ENCODE peak calls at places on chromosomes 5 and 9, in ten cellular contexts. One of them, this sample, is unnamed.
A peak's percentile ranks its signal among the peaks of the same experiment; 100 is the strongest.

GRCh38 chr9:97237311-97237786 is 70.1 kb upstream of the CCDC180 start:
- DNase-seq in tibial nerve: no peak
- DNase-seq in lower lobe of right lung: no peak
- DNase-seq in body of pancreas: no peak
- DNase-seq in CD4-positive, alpha-beta memory T cell: no peak
- DNase-seq in left ventricle myocardium inferior: no peak
- DNase-seq in left lung: no peak
- DNase-seq in gastrocnemius medialis: no peak
- DNase-seq in MM.1S: no peak
- DNase-seq in pancreas: no peak
- DNase-seq in this sample: no peak

GRCh38 chr5:171496431-171496830 is 77.0 kb downstream of the FGF18 start:
- DNase-seq in gastrocnemius medialis: peak; percentile 42
- DNase-seq in tibial nerve: no peak
- DNase-seq in CD4-positive, alpha-beta memory T cell: no peak
- DNase-seq in left lung: no peak
- DNase-seq in body of pancreas: no peak
- DNase-seq in lower lobe of right lung: no peak
- DNase-seq in MM.1S: no peak
- DNase-seq in left ventricle myocardium inferior: no peak
- DNase-seq in pancreas: no peak
- DNase-seq in this sample: no peak

GRCh38 chr9:113220467-113221002 is 542 bp downstream of the FKBP15 start:
- DNase-seq in MM.1S: peak; percentile 24
- DNase-seq in left lung: no peak
- DNase-seq in lower lobe of right lung: no peak
- DNase-seq in tibial nerve: no peak
- DNase-seq in CD4-positive, alpha-beta memory T cell: no peak
- DNase-seq in left ventricle myocardium inferior: no peak
- DNase-seq in gastrocnemius medialis: no peak
- DNase-seq in pancreas: no peak
- DNase-seq in body of pancreas: no peak
- DNase-seq in this sample: peak; percentile 42

GRCh38 chr9:133349965-133350624 is 2.1 kb downstream of the RPL7A start:
- DNase-seq in pancreas: peak; percentile 31
- DNase-seq in body of pancreas: no peak
- DNase-seq in lower lobe of right lung: no peak
- DNase-seq in left lung: peak; percentile 13
- DNase-seq in tibial nerve: no peak
- DNase-seq in CD4-positive, alpha-beta memory T cell: no peak
- DNase-seq in gastrocnemius medialis: no peak
- DNase-seq in left ventricle myocardium inferior: no peak
- DNase-seq in MM.1S: no peak
- DNase-seq in this sample: peak; percentile 56

GRCh38 chr5:52861368-52861767 is 73.7 kb downstream of the ITGA1 start:
- DNase-seq in CD4-positive, alpha-beta memory T cell: no peak
- DNase-seq in left ventricle myocardium inferior: no peak
- DNase-seq in pancreas: no peak
- DNase-seq in gastrocnemius medialis: no peak
- DNase-seq in lower lobe of right lung: no peak
- DNase-seq in left lung: no peak
- DNase-seq in MM.1S: no peak
- DNase-seq in tibial nerve: no peak
- DNase-seq in body of pancreas: no peak
- DNase-seq in this sample: no peak

GRCh38 chr5:58460727-58461286 is 921 bp upstream of the PLK2 start:
- DNase-seq in CD4-positive, alpha-beta memory T cell: peak; percentile 87
- DNase-seq in lower lobe of right lung: peak; percentile 92
- DNase-seq in gastrocnemius medialis: peak; percentile 85
- DNase-seq in left lung: peak; percentile 94
- DNase-seq in pancreas: no peak
- DNase-seq in tibial nerve: peak; percentile 88
- DNase-seq in MM.1S: peak; percentile 93
- DNase-seq in body of pancreas: peak; percentile 95
- DNase-seq in left ventricle myocardium inferior: peak; percentile 92
- DNase-seq in this sample: peak; percentile 91

GRCh38 chr5:36237756-36238155 is 4.0 kb downstream of the NADK2 start:
- DNase-seq in left lung: no peak
- DNase-seq in gastrocnemius medialis: no peak
- DNase-seq in tibial nerve: no peak
- DNase-seq in pancreas: no peak
- DNase-seq in lower lobe of right lung: no peak
- DNase-seq in CD4-positive, alpha-beta memory T cell: no peak
- DNase-seq in left ventricle myocardium inferior: no peak
- DNase-seq in body of pancreas: no peak
- DNase-seq in MM.1S: no peak
- DNase-seq in this sample: no peak

GRCh38 chr9:22654833-22655232 is 208.2 kb downstream of the DMRTA1 start:
- DNase-seq in tibial nerve: no peak
- DNase-seq in left lung: no peak
- DNase-seq in gastrocnemius medialis: no peak
- DNase-seq in pancreas: no peak
- DNase-seq in lower lobe of right lung: no peak
- DNase-seq in CD4-positive, alpha-beta memory T cell: no peak
- DNase-seq in MM.1S: no peak
- DNase-seq in body of pancreas: no peak
- DNase-seq in left ventricle myocardium inferior: no peak
- DNase-seq in this sample: peak; percentile 32

GRCh38 chr5:92444888-92445287 is 1061.8 kb upstream of the ARRDC3 start:
- DNase-seq in body of pancreas: no peak
- DNase-seq in left ventricle myocardium inferior: no peak
- DNase-seq in MM.1S: no peak
- DNase-seq in CD4-positive, alpha-beta memory T cell: no peak
- DNase-seq in pancreas: no peak
- DNase-seq in lower lobe of right lung: no peak
- DNase-seq in left lung: no peak
- DNase-seq in gastrocnemius medialis: no peak
- DNase-seq in tibial nerve: no peak
- DNase-seq in this sample: no peak

GRCh38 chr5:54063817-54064216 is 246.6 kb downstream of the ARL15 start:
- DNase-seq in gastrocnemius medialis: no peak
- DNase-seq in pancreas: no peak
- DNase-seq in CD4-positive, alpha-beta memory T cell: no peak
- DNase-seq in lower lobe of right lung: no peak
- DNase-seq in tibial nerve: no peak
- DNase-seq in left ventricle myocardium inferior: no peak
- DNase-seq in body of pancreas: no peak
- DNase-seq in MM.1S: no peak
- DNase-seq in left lung: no peak
- DNase-seq in this sample: peak; percentile 84

GRCh38 chr9:14260101-14260500 is 53.8 kb downstream of the NFIB start:
- DNase-seq in body of pancreas: no peak
- DNase-seq in MM.1S: no peak
- DNase-seq in pancreas: no peak
- DNase-seq in left lung: no peak
- DNase-seq in left ventricle myocardium inferior: no peak
- DNase-seq in tibial nerve: no peak
- DNase-seq in lower lobe of right lung: no peak
- DNase-seq in CD4-positive, alpha-beta memory T cell: no peak
- DNase-seq in gastrocnemius medialis: no peak
- DNase-seq in this sample: peak; percentile 45

GRCh38 chr5:124604419-124604818 is 142.0 kb downstream of the ZNF608 start:
- DNase-seq in pancreas: no peak
- DNase-seq in CD4-positive, alpha-beta memory T cell: no peak
- DNase-seq in left ventricle myocardium inferior: no peak
- DNase-seq in left lung: no peak
- DNase-seq in tibial nerve: no peak
- DNase-seq in body of pancreas: no peak
- DNase-seq in MM.1S: no peak
- DNase-seq in gastrocnemius medialis: no peak
- DNase-seq in lower lobe of right lung: no peak
- DNase-seq in this sample: no peak

GRCh38 chr5:153632748-153633290 is 142.3 kb downstream of the GRIA1 start:
- DNase-seq in left ventricle myocardium inferior: no peak
- DNase-seq in tibial nerve: no peak
- DNase-seq in lower lobe of right lung: no peak
- DNase-seq in body of pancreas: no peak
- DNase-seq in pancreas: no peak
- DNase-seq in left lung: no peak
- DNase-seq in CD4-positive, alpha-beta memory T cell: no peak
- DNase-seq in gastrocnemius medialis: no peak
- DNase-seq in MM.1S: no peak
- DNase-seq in this sample: peak; percentile 60

GRCh38 chr9:16321461-16322119 is 548.9 kb downstream of the BNC2 start:
- DNase-seq in tibial nerve: no peak
- DNase-seq in pancreas: no peak
- DNase-seq in CD4-positive, alpha-beta memory T cell: no peak
- DNase-seq in left ventricle myocardium inferior: no peak
- DNase-seq in MM.1S: no peak
- DNase-seq in body of pancreas: no peak
- DNase-seq in lower lobe of right lung: no peak
- DNase-seq in left lung: peak; percentile 48
- DNase-seq in gastrocnemius medialis: no peak
- DNase-seq in this sample: peak; percentile 84

GRCh38 chr9:126938332-126938731 is 23.8 kb downstream of the RALGPS1 start:
- DNase-seq in left lung: no peak
- DNase-seq in pancreas: no peak
- DNase-seq in CD4-positive, alpha-beta memory T cell: no peak
- DNase-seq in body of pancreas: no peak
- DNase-seq in lower lobe of right lung: no peak
- DNase-seq in MM.1S: no peak
- DNase-seq in gastrocnemius medialis: no peak
- DNase-seq in tibial nerve: no peak
- DNase-seq in left ventricle myocardium inferior: no peak
- DNase-seq in this sample: peak; percentile 10

GRCh38 chr5:71600783-71601182 is 13.6 kb downstream of the MCCC2 start:
- DNase-seq in pancreas: no peak
- DNase-seq in MM.1S: no peak
- DNase-seq in body of pancreas: no peak
- DNase-seq in lower lobe of right lung: no peak
- DNase-seq in CD4-positive, alpha-beta memory T cell: no peak
- DNase-seq in gastrocnemius medialis: no peak
- DNase-seq in left ventricle myocardium inferior: no peak
- DNase-seq in left lung: no peak
- DNase-seq in tibial nerve: no peak
- DNase-seq in this sample: no peak

GRCh38 chr5:114419941-114420340 is 58.1 kb downstream of the KCNN2 start:
- DNase-seq in lower lobe of right lung: no peak
- DNase-seq in left lung: no peak
- DNase-seq in gastrocnemius medialis: no peak
- DNase-seq in body of pancreas: no peak
- DNase-seq in pancreas: no peak
- DNase-seq in tibial nerve: no peak
- DNase-seq in left ventricle myocardium inferior: no peak
- DNase-seq in MM.1S: no peak
- DNase-seq in CD4-positive, alpha-beta memory T cell: no peak
- DNase-seq in this sample: peak; percentile 2

GRCh38 chr9:122246666-122247065 is 17.9 kb upstream of the LHX6 start:
- DNase-seq in left lung: no peak
- DNase-seq in pancreas: no peak
- DNase-seq in tibial nerve: no peak
- DNase-seq in CD4-positive, alpha-beta memory T cell: no peak
- DNase-seq in left ventricle myocardium inferior: no peak
- DNase-seq in body of pancreas: no peak
- DNase-seq in MM.1S: no peak
- DNase-seq in lower lobe of right lung: no peak
- DNase-seq in gastrocnemius medialis: no peak
- DNase-seq in this sample: no peak
- H3K27ac ChIP-seq in left lung: no peak overlapping the region
- H3K27ac ChIP-seq in pancreas: no peak overlapping the region
- H3K27ac ChIP-seq in tibial nerve: no peak overlapping the region
- H3K27ac ChIP-seq in CD4-positive, alpha-beta memory T cell: no peak overlapping the region
- H3K27ac ChIP-seq in left ventricle myocardium inferior: no peak overlapping the region
- H3K27ac ChIP-seq in body of pancreas: no peak overlapping the region
- H3K27ac ChIP-seq in MM.1S: no peak overlapping the region
- H3K27ac ChIP-seq in lower lobe of right lung: no peak overlapping the region
- H3K27ac ChIP-seq in gastrocnemius medialis: no peak overlapping the region
- H3K27ac ChIP-seq in this sample: no peak overlapping the region

GRCh38 chr9:95458666-95459065 is 58.1 kb downstream of the PTCH1 start:
- DNase-seq in left lung: no peak
- DNase-seq in pancreas: no peak
- DNase-seq in lower lobe of right lung: no peak
- DNase-seq in gastrocnemius medialis: no peak
- DNase-seq in tibial nerve: no peak
- DNase-seq in MM.1S: no peak
- DNase-seq in body of pancreas: no peak
- DNase-seq in CD4-positive, alpha-beta memory T cell: no peak
- DNase-seq in left ventricle myocardium inferior: no peak
- DNase-seq in this sample: no peak
- H3K27ac ChIP-seq in left lung: no peak overlapping the region
- H3K27ac ChIP-seq in pancreas: no peak overlapping the region
- H3K27ac ChIP-seq in lower lobe of right lung: no peak overlapping the region
- H3K27ac ChIP-seq in gastrocnemius medialis: no peak overlapping the region
- H3K27ac ChIP-seq in tibial nerve: no peak overlapping the region
- H3K27ac ChIP-seq in MM.1S: no peak overlapping the region
- H3K27ac ChIP-seq in body of pancreas: no peak overlapping the region
- H3K27ac ChIP-seq in CD4-positive, alpha-beta memory T cell: no peak overlapping the region
- H3K27ac ChIP-seq in left ventricle myocardium inferior: no peak overlapping the region
- H3K27ac ChIP-seq in this sample: no peak overlapping the region

DNA sequence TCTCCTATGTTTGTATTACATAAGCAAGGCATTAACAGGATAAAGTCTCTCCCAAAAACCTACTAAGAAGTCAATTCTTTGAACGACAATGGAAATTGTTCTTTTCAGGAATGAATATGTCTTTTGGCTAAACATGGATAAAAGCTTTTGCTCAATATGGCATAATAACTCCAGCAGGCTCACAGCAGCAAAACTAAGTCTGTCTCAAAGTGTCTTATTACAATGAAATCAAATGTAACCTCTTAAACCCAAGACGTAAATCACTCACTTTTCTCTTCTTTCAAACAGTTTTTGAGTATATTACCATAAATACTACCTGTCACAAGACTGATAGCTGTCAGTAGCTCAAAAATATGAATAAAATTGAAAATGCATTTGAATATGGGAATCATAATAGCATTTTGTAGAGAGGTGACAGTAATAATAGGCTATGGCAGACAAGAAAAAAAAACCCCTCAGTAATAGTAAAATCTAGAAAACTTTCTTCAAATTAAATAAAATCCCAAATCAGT is 41.7 kb upstream of the EFNA5 start:
- DNase-seq in tibial nerve: no peak
- DNase-seq in lower lobe of right lung: no peak
- DNase-seq in gastrocnemius medialis: no peak
- DNase-seq in MM.1S: no peak
- DNase-seq in body of pancreas: no peak
- DNase-seq in left ventricle myocardium inferior: no peak
- DNase-seq in left lung: no peak
- DNase-seq in CD4-positive, alpha-beta memory T cell: no peak
- DNase-seq in pancreas: no peak
- DNase-seq in this sample: no peak
- H3K27ac ChIP-seq in tibial nerve: no peak overlapping the region
- H3K27ac ChIP-seq in lower lobe of right lung: no peak overlapping the region
- H3K27ac ChIP-seq in gastrocnemius medialis: no peak overlapping the region
- H3K27ac ChIP-seq in MM.1S: no peak overlapping the region
- H3K27ac ChIP-seq in body of pancreas: no peak overlapping the region
- H3K27ac ChIP-seq in left ventricle myocardium inferior: no peak overlapping the region
- H3K27ac ChIP-seq in left lung: no peak overlapping the region
- H3K27ac ChIP-seq in CD4-positive, alpha-beta memory T cell: no peak overlapping the region
- H3K27ac ChIP-seq in pancreas: no peak overlapping the region
- H3K27ac ChIP-seq in this sample: no peak overlapping the region

DNA sequence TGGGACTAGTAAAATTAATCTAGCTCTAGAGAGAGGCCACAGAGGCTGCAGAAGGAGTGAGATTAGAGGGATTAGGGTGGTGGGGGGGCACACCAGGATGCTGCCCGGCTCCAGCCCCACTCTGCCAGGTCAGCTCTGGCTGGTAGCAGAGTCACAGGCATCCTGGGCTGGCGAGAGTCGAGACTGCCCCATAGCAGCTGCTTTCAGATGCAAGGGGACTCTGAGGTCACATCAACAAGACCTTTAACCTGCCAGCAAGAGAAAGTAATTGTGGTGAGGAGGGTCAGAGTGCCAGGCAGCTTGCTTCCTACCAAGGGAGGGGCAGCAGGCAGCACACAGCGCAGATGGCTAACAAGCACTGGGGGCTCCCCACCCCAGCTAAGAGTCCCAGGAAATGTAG is 7.5 kb downstream of the EPB41L4B start:
- DNase-seq in MM.1S: no peak
- DNase-seq in gastrocnemius medialis: no peak
- DNase-seq in body of pancreas: no peak
- DNase-seq in pancreas: no peak
- DNase-seq in tibial nerve: no peak
- DNase-seq in left ventricle myocardium inferior: no peak
- DNase-seq in left lung: no peak
- DNase-seq in CD4-positive, alpha-beta memory T cell: no peak
- DNase-seq in lower lobe of right lung: no peak
- DNase-seq in this sample: no peak
- H3K27ac ChIP-seq in MM.1S: no peak overlapping the region
- H3K27ac ChIP-seq in gastrocnemius medialis: peak overlapping the region; percentile 24
- H3K27ac ChIP-seq in body of pancreas: peak overlapping the region; percentile 16
- H3K27ac ChIP-seq in pancreas: peak overlapping the region; percentile 52
- H3K27ac ChIP-seq in tibial nerve: peak overlapping the region; percentile 73
- H3K27ac ChIP-seq in left ventricle myocardium inferior: peak overlapping the region; percentile 83
- H3K27ac ChIP-seq in left lung: no peak overlapping the region
- H3K27ac ChIP-seq in CD4-positive, alpha-beta memory T cell: no peak overlapping the region
- H3K27ac ChIP-seq in lower lobe of right lung: no peak overlapping the region
- H3K27ac ChIP-seq in this sample: no peak overlapping the region